ENCODE peak calls at places on chromosome 2, in four cellular contexts. R is breast epithelium, G is right atrium auricular region, Y is neural progenitor cell. A is an unnamed sample. For H3K9me3, the result is how much of the 10 kb centered on the place peaks cover.

GRCh38 chr2:233813236-233814062 is 35.3 kb downstream of the MROH2A start:
- DNase-seq in R (no peak), Y (no peak), G (no peak), A (no peak)

GRCh38 chr2:95075440-95075885 is 46.1 kb downstream of the MRPS5 start:
- DNase-seq in R (no peak), Y (no peak), G (no peak), A (no peak)

GRCh38 chr2:203586696-203587095 is 51.6 kb upstream of the RAPH1 start:
- DNase-seq in G (no peak), R (no peak), Y (no peak), A (no peak)

GRCh38 chr2:112154246-112155110 is 16.3 kb downstream of the FBLN7 start:
- DNase-seq in Y (no peak), R (no peak), G (no peak), A (peak)

GRCh38 chr2:233003658-233004555 is 9.1 kb downstream of the NGEF start:
- DNase-seq in G (peak), Y (no peak), R (no peak), A (no peak)

GRCh38 chr2:133342283-133342895 is 225.9 kb downstream of the NCKAP5 start:
- DNase-seq in G (no peak), Y (peak), R (no peak), A (no peak)

GRCh38 chr2:11750917-11751316 is 4.5 kb downstream of the LPIN1 start:
- DNase-seq in R (peak), Y (no peak), G (no peak), A (no peak)

GRCh38 chr2:98643496-98644100 is 35.2 kb downstream of the UNC50 start:
- DNase-seq in R (no peak), G (no peak), Y (no peak), A (no peak)

GRCh38 chr2:197857708-197858107 is 53.3 kb downstream of the PLCL1 start:
- DNase-seq in Y (no peak), G (no peak), R (no peak), A (no peak)

GRCh38 chr2:205738341-205738968 is 56.2 kb downstream of the NRP2 start:
- DNase-seq in R (no peak), Y (no peak), G (no peak), A (no peak)

GRCh38 chr2:239257511-239257937 is 143.3 kb downstream of the HDAC4 start:
- DNase-seq in Y (no peak), R (peak), G (no peak), A (no peak)

GRCh38 chr2:47019991-47020681 is 104.5 kb upstream of the MCFD2 start:
- DNase-seq in Y (no peak), G (no peak), R (no peak), A (no peak)

GRCh38 chr2:74984947-74985637 is 26.6 kb downstream of the POLE4 start:
- DNase-seq in Y (no peak), G (no peak), R (no peak), A (no peak)

GRCh38 chr2:74983606-74984005 is 25.2 kb downstream of the POLE4 start:
- DNase-seq in G (no peak), Y (no peak), R (no peak), A (no peak)

GRCh38 chr2:74984017-74984416 is 25.6 kb downstream of the POLE4 start:
- DNase-seq in G (no peak), R (no peak), Y (no peak), A (no peak)

GRCh38 chr2:74979844-74980243 is 21.4 kb downstream of the POLE4 start:
- DNase-seq in Y (no peak), R (no peak), G (no peak), A (no peak)

DNA sequence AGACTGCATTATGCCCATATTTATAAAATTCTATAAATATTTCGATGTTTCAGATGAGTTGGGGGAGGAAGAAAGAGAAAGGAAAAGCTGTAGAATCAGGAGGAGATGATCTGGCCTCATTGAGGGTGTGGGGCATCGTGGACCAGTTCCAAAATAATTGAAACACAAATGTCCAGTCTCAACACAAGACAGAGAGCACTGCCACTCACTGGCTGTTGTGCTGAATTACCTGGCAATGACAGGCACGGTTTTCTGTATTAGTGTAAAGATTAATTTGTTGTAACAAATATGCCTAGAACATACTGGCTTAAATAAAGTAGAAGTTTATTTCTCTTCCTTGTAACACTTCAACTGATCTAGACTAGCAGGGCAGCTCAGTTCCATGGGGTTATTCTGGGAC is 24.1 kb downstream of the POLE4 start:
- DNase-seq in R (no peak), G (no peak), Y (no peak), A (no peak)
- TF ChIP-seq CTCF in R (peak), G (no peak), Y (peak), A (no peak)

DNA sequence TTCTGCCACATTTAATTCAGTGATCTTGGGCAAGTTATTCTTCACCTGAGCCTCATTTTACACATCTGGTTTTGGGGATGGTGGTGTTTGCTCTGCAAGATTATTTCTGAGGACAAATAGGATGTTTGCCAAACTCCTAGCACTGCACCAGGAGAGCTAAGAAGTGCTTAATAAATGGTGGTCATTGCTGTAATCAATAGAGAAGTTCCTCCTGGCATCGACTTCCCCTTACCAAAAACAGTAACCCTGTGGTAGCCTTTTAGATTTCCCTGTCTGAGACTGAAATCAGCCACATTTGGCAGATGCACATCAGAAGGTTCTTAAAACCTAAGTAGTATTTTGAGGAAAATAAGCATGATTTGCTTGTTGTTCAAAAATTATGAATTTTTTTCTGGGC is 2.3 kb downstream of the B3GNT2 start:
- DNase-seq in G (no peak), R (no peak), Y (no peak), A (no peak)
- H3K27ac ChIP-seq in G (peak), R (peak), Y (peak), A (no peak)

GRCh38 chr2:42001696-42002331 is 46.0 kb upstream of the PKDCC start:
- DNase-seq in Y (no peak), R (no peak), G (no peak), A (no peak)
- H3K9me3 ChIP-seq in Y (under half), R (under half), G (under half), A (under half)

DNA sequence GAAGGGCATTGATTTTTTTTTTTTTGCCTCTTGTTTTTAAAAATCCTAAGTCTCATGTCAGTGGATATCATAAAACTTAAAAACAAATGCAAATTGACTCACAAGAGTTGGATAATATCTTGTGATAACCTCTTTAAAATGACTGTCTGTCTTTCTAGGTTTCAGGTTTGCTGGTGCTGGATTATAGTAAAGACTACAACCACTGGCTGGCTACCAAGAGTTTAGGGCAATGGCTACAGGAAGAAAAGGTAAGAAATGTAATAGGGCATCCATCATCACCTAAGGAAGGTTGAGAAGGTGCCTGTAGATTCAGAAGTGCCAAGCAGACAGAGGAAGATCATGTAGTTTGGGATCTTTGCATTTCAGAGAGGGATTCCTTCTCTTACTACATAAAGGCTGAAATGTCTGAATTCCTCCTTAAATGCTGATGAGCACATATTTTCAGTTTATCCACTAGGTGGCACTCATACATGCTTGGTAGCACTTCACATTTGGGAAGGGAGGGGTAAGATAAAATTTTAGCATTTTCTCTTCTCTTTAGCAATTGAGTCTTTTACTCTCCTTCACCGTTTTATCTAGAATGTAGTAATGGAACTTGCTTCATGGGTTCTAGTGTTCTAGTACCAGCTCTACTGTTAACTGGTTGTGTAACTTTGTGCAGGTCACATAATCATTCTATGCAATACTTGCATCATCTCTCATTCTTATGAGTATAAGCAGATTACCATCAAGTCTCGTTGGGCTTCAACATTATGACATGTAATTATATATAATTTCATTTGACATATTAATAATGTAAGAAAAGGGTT is 21.1 kb downstream of the CPS1 start:
- DNase-seq in Y (peak), G (no peak), R (no peak), A (no peak)
- TF ChIP-seq CTCF in Y (peak), G (peak), R (peak), A (peak)

GRCh38 chr2:160229591-160229990 is 29.5 kb upstream of the ITGB6 start:
- DNase-seq in G (no peak), R (no peak), Y (no peak), A (no peak)

GRCh38 chr2:160228141-160228963 is 28.3 kb upstream of the ITGB6 start:
- DNase-seq in R (no peak), Y (no peak), G (no peak), A (no peak)

GRCh38 chr2:160226367-160226766 is 26.3 kb upstream of the ITGB6 start:
- DNase-seq in G (no peak), Y (no peak), R (no peak), A (no peak)

GRCh38 chr2:160225722-160226121 is 25.6 kb upstream of the ITGB6 start:
- DNase-seq in Y (no peak), R (peak), G (no peak), A (no peak)

GRCh38 chr2:160227252-160227651 is 27.2 kb upstream of the ITGB6 start:
- DNase-seq in Y (no peak), R (no peak), G (no peak), A (no peak)
- H3K27ac ChIP-seq in Y (no peak), R (peak), G (no peak), A (no peak)

DNA sequence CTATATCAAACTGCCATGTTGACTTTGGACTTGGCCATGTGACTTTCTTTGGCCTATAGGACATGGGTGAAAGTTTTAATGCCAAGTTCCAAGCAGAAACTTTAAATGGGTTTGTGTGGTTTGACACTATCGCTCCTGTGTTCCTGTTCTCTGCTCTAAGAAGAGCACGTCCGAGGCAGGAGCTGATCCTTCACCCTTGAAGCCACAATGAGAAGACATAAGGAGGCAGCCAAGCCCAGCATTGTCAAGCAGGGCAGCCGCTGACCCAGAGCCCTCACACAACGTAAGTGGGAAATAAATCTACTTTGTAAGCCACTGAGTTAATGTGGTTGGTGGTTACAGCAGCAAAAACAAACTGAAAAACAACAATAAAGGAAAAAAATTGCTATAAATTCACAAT is 422.4 kb downstream of the PID1 start:
- DNase-seq in R (no peak), G (no peak), Y (no peak), A (no peak)
- H3K9me3 ChIP-seq in R (under half), G (under half), Y (under half), A (under half)

DNA sequence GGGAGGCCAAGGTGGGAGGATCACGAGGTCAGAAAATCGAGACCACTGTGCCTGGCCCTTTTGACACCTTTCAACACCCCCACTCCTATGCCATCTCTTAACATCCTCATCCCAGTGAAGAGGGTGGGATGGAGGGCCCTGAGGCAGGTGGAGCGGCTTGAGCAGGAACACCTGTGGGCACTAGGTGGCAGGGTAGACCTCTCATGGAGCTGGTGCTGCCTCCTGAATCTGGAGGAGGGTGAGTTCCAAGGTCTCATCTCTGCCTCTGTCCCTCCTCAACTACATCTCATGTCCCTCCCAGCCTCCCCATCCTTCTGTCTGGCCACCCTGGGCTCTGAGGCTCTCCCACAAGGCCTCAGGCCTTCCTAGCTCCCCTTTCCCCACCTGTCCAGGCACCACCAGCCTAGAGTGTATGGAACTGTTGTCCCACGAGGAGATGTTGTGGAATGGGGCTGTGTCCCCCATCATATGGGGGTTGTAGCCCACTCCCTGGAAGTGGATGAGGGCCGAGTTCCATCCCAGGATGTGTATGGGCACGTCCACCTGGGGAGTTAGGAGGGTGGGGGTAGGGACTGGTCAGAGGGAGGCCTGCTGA is 17.0 kb upstream of the CRYBA2 start:
- DNase-seq in G (no peak), Y (peak), R (no peak), A (no peak)
- TF ChIP-seq CTCF in G (no peak), Y (peak), R (peak), A (peak)